ENCODE peak calls at places on chromosomes 11 and 22, in nine cellular contexts. One of them, this sample, is unnamed.

GRCh38 chr11:75105462-75105925 is 8.8 kb upstream of the OR2AT4 start:
- DNase-seq in fibroblast of lung: peak; percentile 24
- DNase-seq in uterus: no peak
- DNase-seq in bronchial epithelial cell: no peak
- DNase-seq in stomach: no peak
- DNase-seq in right atrium auricular region: no peak
- DNase-seq in left ventricle myocardium inferior: no peak
- DNase-seq in psoas muscle: no peak
- DNase-seq in ascending aorta: no peak
- DNase-seq in this sample: no peak

GRCh38 chr11:88414385-88414861 is 76.9 kb upstream of the CTSC start:
- DNase-seq in stomach: no peak
- DNase-seq in psoas muscle: no peak
- DNase-seq in right atrium auricular region: no peak
- DNase-seq in bronchial epithelial cell: peak; percentile 50
- DNase-seq in uterus: peak; percentile 35
- DNase-seq in ascending aorta: no peak
- DNase-seq in fibroblast of lung: peak; percentile 81
- DNase-seq in left ventricle myocardium inferior: no peak
- DNase-seq in this sample: peak; percentile 29

GRCh38 chr11:120554771-120555432 is 43.4 kb downstream of the GRIK4 start:
- DNase-seq in uterus: no peak
- DNase-seq in left ventricle myocardium inferior: no peak
- DNase-seq in right atrium auricular region: no peak
- DNase-seq in stomach: no peak
- DNase-seq in fibroblast of lung: peak; percentile 39
- DNase-seq in ascending aorta: no peak
- DNase-seq in bronchial epithelial cell: no peak
- DNase-seq in psoas muscle: no peak
- DNase-seq in this sample: peak; percentile 9

GRCh38 chr11:73185680-73186293 is 32.3 kb upstream of the P2RY2 start:
- DNase-seq in left ventricle myocardium inferior: no peak
- DNase-seq in uterus: no peak
- DNase-seq in ascending aorta: peak; percentile 55
- DNase-seq in stomach: peak; percentile 23
- DNase-seq in bronchial epithelial cell: peak; percentile 87
- DNase-seq in fibroblast of lung: peak; percentile 81
- DNase-seq in right atrium auricular region: no peak
- DNase-seq in psoas muscle: peak; percentile 81
- DNase-seq in this sample: peak; percentile 87

GRCh38 chr11:63877658-63878241 is 38.8 kb downstream of the MARK2 start:
- DNase-seq in right atrium auricular region: no peak
- DNase-seq in uterus: no peak
- DNase-seq in fibroblast of lung: no peak
- DNase-seq in psoas muscle: no peak
- DNase-seq in stomach: no peak
- DNase-seq in left ventricle myocardium inferior: no peak
- DNase-seq in bronchial epithelial cell: no peak
- DNase-seq in ascending aorta: no peak
- DNase-seq in this sample: no peak

GRCh38 chr22:19290400-19291217 is 910 bp downstream of the CLTCL1 start:
- DNase-seq in bronchial epithelial cell: peak; percentile 4
- DNase-seq in uterus: no peak
- DNase-seq in stomach: no peak
- DNase-seq in fibroblast of lung: no peak
- DNase-seq in right atrium auricular region: no peak
- DNase-seq in left ventricle myocardium inferior: no peak
- DNase-seq in ascending aorta: no peak
- DNase-seq in psoas muscle: peak; percentile 67
- DNase-seq in this sample: no peak

GRCh38 chr22:19106886-19107729 is 15.1 kb downstream of the DGCR2 start:
- DNase-seq in ascending aorta: no peak
- DNase-seq in psoas muscle: no peak
- DNase-seq in fibroblast of lung: no peak
- DNase-seq in uterus: no peak
- DNase-seq in left ventricle myocardium inferior: no peak
- DNase-seq in bronchial epithelial cell: no peak
- DNase-seq in stomach: no peak
- DNase-seq in right atrium auricular region: no peak
- DNase-seq in this sample: no peak

GRCh38 chr22:24819941-24820461 is 14.0 kb downstream of the SGSM1 start:
- DNase-seq in psoas muscle: no peak
- DNase-seq in stomach: peak; percentile 78
- DNase-seq in uterus: no peak
- DNase-seq in right atrium auricular region: no peak
- DNase-seq in fibroblast of lung: no peak
- DNase-seq in left ventricle myocardium inferior: peak; percentile 74
- DNase-seq in ascending aorta: no peak
- DNase-seq in bronchial epithelial cell: no peak
- DNase-seq in this sample: no peak

GRCh38 chr11:119673389-119674336 is 55.3 kb downstream of the NECTIN1 start:
- DNase-seq in psoas muscle: no peak
- DNase-seq in left ventricle myocardium inferior: no peak
- DNase-seq in fibroblast of lung: no peak
- DNase-seq in bronchial epithelial cell: no peak
- DNase-seq in right atrium auricular region: no peak
- DNase-seq in uterus: no peak
- DNase-seq in ascending aorta: no peak
- DNase-seq in stomach: peak; percentile 30
- DNase-seq in this sample: no peak

GRCh38 chr11:9384535-9385287 is at the start of gene IPO7:
- DNase-seq in fibroblast of lung: peak; percentile 92
- DNase-seq in psoas muscle: peak; percentile 95
- DNase-seq in uterus: peak; percentile 87
- DNase-seq in bronchial epithelial cell: peak; percentile 81
- DNase-seq in ascending aorta: peak; percentile 70
- DNase-seq in right atrium auricular region: peak; percentile 93
- DNase-seq in stomach: peak; percentile 90
- DNase-seq in left ventricle myocardium inferior: peak; percentile 90
- DNase-seq in this sample: peak; percentile 90

GRCh38 chr22:42268852-42269406 is 1.5 kb downstream of the TCF20 start:
- DNase-seq in fibroblast of lung: no peak
- DNase-seq in left ventricle myocardium inferior: no peak
- DNase-seq in stomach: no peak
- DNase-seq in uterus: no peak
- DNase-seq in right atrium auricular region: no peak
- DNase-seq in ascending aorta: no peak
- DNase-seq in bronchial epithelial cell: no peak
- DNase-seq in psoas muscle: no peak
- DNase-seq in this sample: no peak

GRCh38 chr11:116108161-116108560 is 603.9 kb upstream of the CADM1 start:
- DNase-seq in left ventricle myocardium inferior: no peak
- DNase-seq in uterus: no peak
- DNase-seq in fibroblast of lung: peak; percentile 11
- DNase-seq in bronchial epithelial cell: no peak
- DNase-seq in stomach: no peak
- DNase-seq in ascending aorta: no peak
- DNase-seq in psoas muscle: no peak
- DNase-seq in right atrium auricular region: no peak
- DNase-seq in this sample: no peak

GRCh38 chr11:62402226-62402625 is 16.6 kb upstream of the SCGB1A1 start:
- DNase-seq in fibroblast of lung: no peak
- DNase-seq in bronchial epithelial cell: no peak
- DNase-seq in left ventricle myocardium inferior: peak; percentile 63
- DNase-seq in stomach: peak; percentile 29
- DNase-seq in right atrium auricular region: peak; percentile 80
- DNase-seq in psoas muscle: peak; percentile 81
- DNase-seq in uterus: peak; percentile 72
- DNase-seq in ascending aorta: no peak
- DNase-seq in this sample: peak; percentile 45

GRCh38 chr11:67345949-67346819 is 7.2 kb downstream of the POLD4 start:
- DNase-seq in uterus: no peak
- DNase-seq in bronchial epithelial cell: peak; percentile 99
- DNase-seq in stomach: peak; percentile 68
- DNase-seq in psoas muscle: no peak
- DNase-seq in ascending aorta: no peak
- DNase-seq in left ventricle myocardium inferior: no peak
- DNase-seq in right atrium auricular region: no peak
- DNase-seq in fibroblast of lung: peak; percentile 61
- DNase-seq in this sample: peak; percentile 83

GRCh38 chr22:17057959-17058814 is 26.6 kb upstream of the IL17RA start:
- DNase-seq in bronchial epithelial cell: peak; percentile 60
- DNase-seq in ascending aorta: no peak
- DNase-seq in stomach: peak; percentile 75
- DNase-seq in psoas muscle: peak; percentile 66
- DNase-seq in left ventricle myocardium inferior: no peak
- DNase-seq in uterus: peak; percentile 47
- DNase-seq in right atrium auricular region: no peak
- DNase-seq in fibroblast of lung: peak; percentile 60
- DNase-seq in this sample: peak; percentile 83

GRCh38 chr22:46905415-46905814 is 143.0 kb downstream of the TBC1D22A start:
- DNase-seq in left ventricle myocardium inferior: no peak
- DNase-seq in ascending aorta: no peak
- DNase-seq in fibroblast of lung: no peak
- DNase-seq in uterus: no peak
- DNase-seq in psoas muscle: no peak
- DNase-seq in bronchial epithelial cell: no peak
- DNase-seq in stomach: peak; percentile 19
- DNase-seq in right atrium auricular region: peak; percentile 32
- DNase-seq in this sample: no peak

GRCh38 chr11:67197606-67198005 is 68.7 kb upstream of the GRK2 start:
- DNase-seq in bronchial epithelial cell: no peak
- DNase-seq in ascending aorta: no peak
- DNase-seq in right atrium auricular region: no peak
- DNase-seq in psoas muscle: no peak
- DNase-seq in left ventricle myocardium inferior: no peak
- DNase-seq in uterus: no peak
- DNase-seq in fibroblast of lung: no peak
- DNase-seq in stomach: no peak
- DNase-seq in this sample: no peak

GRCh38 chr22:26949193-26949592 is 291.8 kb downstream of the MIAT start:
- DNase-seq in bronchial epithelial cell: no peak
- DNase-seq in fibroblast of lung: peak; percentile 26
- DNase-seq in stomach: no peak
- DNase-seq in psoas muscle: no peak
- DNase-seq in uterus: no peak
- DNase-seq in left ventricle myocardium inferior: no peak
- DNase-seq in right atrium auricular region: no peak
- DNase-seq in ascending aorta: no peak
- DNase-seq in this sample: no peak

GRCh38 chr11:44977493-44977984 is 26.9 kb upstream of the TP53I11 start:
- DNase-seq in uterus: no peak
- DNase-seq in stomach: peak; percentile 55
- DNase-seq in psoas muscle: no peak
- DNase-seq in ascending aorta: no peak
- DNase-seq in bronchial epithelial cell: peak; percentile 8
- DNase-seq in left ventricle myocardium inferior: no peak
- DNase-seq in fibroblast of lung: peak; percentile 29
- DNase-seq in right atrium auricular region: no peak
- DNase-seq in this sample: no peak
- TF ChIP-seq CTCF in uterus: no peak
- TF ChIP-seq CTCF in stomach: no peak
- TF ChIP-seq CTCF in psoas muscle: no peak
- TF ChIP-seq CTCF in ascending aorta: no peak
- TF ChIP-seq CTCF in bronchial epithelial cell: peak; percentile 20
- TF ChIP-seq CTCF in left ventricle myocardium inferior: peak; percentile 35
- TF ChIP-seq CTCF in fibroblast of lung: peak; percentile 41
- TF ChIP-seq CTCF in right atrium auricular region: no peak
- TF ChIP-seq CTCF in this sample: peak; percentile 18

DNA sequence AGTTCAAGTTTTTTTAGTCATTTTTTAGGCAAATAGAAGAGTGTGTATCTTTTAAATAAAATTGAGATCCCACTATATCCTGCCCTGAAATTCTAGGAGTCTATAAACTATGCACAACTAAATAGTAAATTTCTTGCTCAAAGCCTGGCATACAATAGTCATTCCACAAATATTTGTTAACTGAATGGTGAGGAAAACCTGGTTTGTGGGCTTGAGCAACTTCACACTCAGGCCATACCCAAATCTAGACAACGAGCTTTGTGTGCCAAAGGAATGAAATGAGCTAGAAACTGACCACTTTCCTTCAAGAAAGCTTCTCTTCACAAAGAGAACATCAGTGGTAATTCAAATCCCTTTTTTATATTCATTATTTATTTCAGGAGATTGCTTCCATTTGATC is 39.6 kb upstream of the AMOTL1 start:
- DNase-seq in stomach: no peak
- DNase-seq in uterus: no peak
- DNase-seq in fibroblast of lung: peak; percentile 85
- DNase-seq in ascending aorta: no peak
- DNase-seq in bronchial epithelial cell: peak; percentile 53
- DNase-seq in psoas muscle: no peak
- DNase-seq in left ventricle myocardium inferior: no peak
- DNase-seq in right atrium auricular region: no peak
- DNase-seq in this sample: peak; percentile 91
- H3K4me3 ChIP-seq in stomach: no peak overlapping the region
- H3K4me3 ChIP-seq in uterus: no peak overlapping the region
- H3K4me3 ChIP-seq in fibroblast of lung: no peak overlapping the region
- H3K4me3 ChIP-seq in ascending aorta: no peak overlapping the region
- H3K4me3 ChIP-seq in bronchial epithelial cell: no peak overlapping the region
- H3K4me3 ChIP-seq in psoas muscle: no peak overlapping the region
- H3K4me3 ChIP-seq in left ventricle myocardium inferior: no peak overlapping the region
- H3K4me3 ChIP-seq in right atrium auricular region: no peak overlapping the region
- H3K4me3 ChIP-seq in this sample: no peak overlapping the region

DNA sequence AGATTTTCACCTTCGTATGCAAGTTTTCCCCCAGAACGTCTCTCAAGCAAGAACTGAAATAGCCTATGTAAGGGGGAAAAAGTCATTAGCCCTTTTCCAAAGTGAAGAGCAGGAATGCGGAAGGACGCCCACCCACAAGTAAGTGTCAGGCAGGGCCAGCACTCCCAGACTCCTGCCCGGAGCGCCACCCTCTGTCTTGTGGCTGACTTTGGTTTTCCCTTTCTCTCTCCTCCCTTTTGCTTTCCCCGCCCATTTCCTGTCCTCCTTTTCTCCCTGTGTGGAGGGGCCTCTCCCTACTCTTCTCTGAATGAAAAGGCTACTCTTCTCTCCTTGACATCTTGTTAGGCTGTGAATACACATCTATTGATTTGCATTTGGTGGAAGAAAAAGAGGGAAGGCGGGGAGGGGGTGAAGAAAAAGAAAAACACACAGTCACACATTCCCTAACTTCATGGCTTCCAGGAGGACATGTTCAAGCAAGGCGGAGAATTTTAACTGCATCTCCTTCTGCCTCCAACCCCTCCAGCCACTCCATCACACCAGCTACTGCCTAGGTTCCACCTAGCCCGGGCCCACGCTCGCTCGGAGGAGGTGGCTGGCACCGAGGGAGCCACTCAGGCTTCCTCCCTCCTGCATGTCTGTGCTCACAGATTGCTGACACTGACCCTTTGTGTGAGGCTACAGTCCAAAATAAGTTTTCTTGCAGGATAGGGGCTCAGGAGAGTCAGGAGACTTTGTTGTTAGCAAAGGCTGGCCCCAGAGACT is 9.2 kb upstream of the OPCML start:
- DNase-seq in uterus: no peak
- DNase-seq in ascending aorta: no peak
- DNase-seq in right atrium auricular region: no peak
- DNase-seq in stomach: no peak
- DNase-seq in psoas muscle: no peak
- DNase-seq in bronchial epithelial cell: no peak
- DNase-seq in left ventricle myocardium inferior: no peak
- DNase-seq in fibroblast of lung: no peak
- DNase-seq in this sample: no peak
- TF ChIP-seq CTCF in uterus: no peak
- TF ChIP-seq CTCF in ascending aorta: no peak
- TF ChIP-seq CTCF in right atrium auricular region: no peak
- TF ChIP-seq CTCF in stomach: no peak
- TF ChIP-seq CTCF in psoas muscle: no peak
- TF ChIP-seq CTCF in bronchial epithelial cell: no peak
- TF ChIP-seq CTCF in left ventricle myocardium inferior: no peak
- TF ChIP-seq CTCF in fibroblast of lung: no peak
- TF ChIP-seq CTCF in this sample: no peak

GRCh38 chr22:29385748-29386147 is 2.6 kb downstream of the AP1B1 start:
- DNase-seq in left ventricle myocardium inferior: no peak
- DNase-seq in psoas muscle: no peak
- DNase-seq in right atrium auricular region: no peak
- DNase-seq in stomach: peak; percentile 57
- DNase-seq in uterus: no peak
- DNase-seq in bronchial epithelial cell: peak; percentile 17
- DNase-seq in ascending aorta: no peak
- DNase-seq in fibroblast of lung: no peak
- DNase-seq in this sample: no peak
- H3K4me3 ChIP-seq in left ventricle myocardium inferior: no peak overlapping the region
- H3K4me3 ChIP-seq in psoas muscle: no peak overlapping the region
- H3K4me3 ChIP-seq in right atrium auricular region: no peak overlapping the region
- H3K4me3 ChIP-seq in stomach: no peak overlapping the region
- H3K4me3 ChIP-seq in uterus: no peak overlapping the region
- H3K4me3 ChIP-seq in bronchial epithelial cell: no peak overlapping the region
- H3K4me3 ChIP-seq in ascending aorta: no peak overlapping the region
- H3K4me3 ChIP-seq in fibroblast of lung: no peak overlapping the region
- H3K4me3 ChIP-seq in this sample: no peak overlapping the region